ENCODE peak calls at places on chromosomes 7 and 10, in five cellular contexts. One of them, this sample, is unnamed.

GRCh38 chr7:158821173-158822021 is 7.9 kb downstream of the ESYT2 start:
- DNase-seq in nephron progenitor cell: no peak
- DNase-seq in RPMI7951: peak
- DNase-seq in left ventricle myocardium inferior: no peak
- DNase-seq in fibroblast of the aortic adventitia: peak
- DNase-seq in this sample: no peak

GRCh38 chr7:51219261-51219988 is 97.2 kb downstream of the COBL start:
- DNase-seq in nephron progenitor cell: peak
- DNase-seq in RPMI7951: no peak
- DNase-seq in left ventricle myocardium inferior: no peak
- DNase-seq in fibroblast of the aortic adventitia: no peak
- DNase-seq in this sample: no peak

GRCh38 chr10:32266979-32267378 is 80.0 kb downstream of the EPC1 start:
- DNase-seq in nephron progenitor cell: no peak
- DNase-seq in RPMI7951: no peak
- DNase-seq in left ventricle myocardium inferior: no peak
- DNase-seq in fibroblast of the aortic adventitia: no peak
- DNase-seq in this sample: no peak

GRCh38 chr10:66322777-66323176 is 603.1 kb upstream of the LRRTM3 start:
- DNase-seq in nephron progenitor cell: no peak
- DNase-seq in RPMI7951: no peak
- DNase-seq in left ventricle myocardium inferior: no peak
- DNase-seq in fibroblast of the aortic adventitia: no peak
- DNase-seq in this sample: no peak

GRCh38 chr7:128419262-128419661 is 9.5 kb upstream of the IMPDH1 start:
- DNase-seq in nephron progenitor cell: no peak
- DNase-seq in RPMI7951: no peak
- DNase-seq in left ventricle myocardium inferior: no peak
- DNase-seq in fibroblast of the aortic adventitia: no peak
- DNase-seq in this sample: no peak

GRCh38 chr10:79022565-79023488 is 45.9 kb upstream of the ZMIZ1 start:
- DNase-seq in nephron progenitor cell: peak
- DNase-seq in RPMI7951: peak
- DNase-seq in left ventricle myocardium inferior: peak
- DNase-seq in fibroblast of the aortic adventitia: no peak
- DNase-seq in this sample: peak

GRCh38 chr7:88310950-88311674 is 4.4 kb upstream of the STEAP4 start:
- DNase-seq in nephron progenitor cell: no peak
- DNase-seq in RPMI7951: no peak
- DNase-seq in left ventricle myocardium inferior: no peak
- DNase-seq in fibroblast of the aortic adventitia: no peak
- DNase-seq in this sample: no peak

GRCh38 chr7:101308245-101309085 is 13.1 kb downstream of the IFT22 start:
- DNase-seq in nephron progenitor cell: peak
- DNase-seq in RPMI7951: peak
- DNase-seq in left ventricle myocardium inferior: no peak
- DNase-seq in fibroblast of the aortic adventitia: peak
- DNase-seq in this sample: peak

GRCh38 chr10:29753283-29753682 is 118.5 kb upstream of the SVIL start:
- DNase-seq in nephron progenitor cell: no peak
- DNase-seq in RPMI7951: no peak
- DNase-seq in left ventricle myocardium inferior: no peak
- DNase-seq in fibroblast of the aortic adventitia: no peak
- DNase-seq in this sample: no peak

GRCh38 chr10:22599636-22600228 is 114.6 kb downstream of the PIP4K2A start:
- DNase-seq in nephron progenitor cell: no peak
- DNase-seq in RPMI7951: no peak
- DNase-seq in left ventricle myocardium inferior: no peak
- DNase-seq in fibroblast of the aortic adventitia: no peak
- DNase-seq in this sample: no peak

GRCh38 chr10:28047061-28047460 is 48.2 kb upstream of the ODAD2 start:
- DNase-seq in nephron progenitor cell: no peak
- DNase-seq in RPMI7951: no peak
- DNase-seq in left ventricle myocardium inferior: no peak
- DNase-seq in fibroblast of the aortic adventitia: no peak
- DNase-seq in this sample: no peak

GRCh38 chr10:132685121-132685891 is 100.6 kb downstream of the NKX6-2 start:
- DNase-seq in nephron progenitor cell: no peak
- DNase-seq in RPMI7951: peak
- DNase-seq in left ventricle myocardium inferior: peak
- DNase-seq in fibroblast of the aortic adventitia: peak
- DNase-seq in this sample: peak

GRCh38 chr7:134454277-134454676 is 4.6 kb downstream of the AKR1B1 start:
- DNase-seq in nephron progenitor cell: no peak
- DNase-seq in RPMI7951: no peak
- DNase-seq in left ventricle myocardium inferior: no peak
- DNase-seq in fibroblast of the aortic adventitia: no peak
- DNase-seq in this sample: no peak

GRCh38 chr10:58511765-58512469 is 755 bp upstream of the BICC1 start:
- DNase-seq in nephron progenitor cell: peak
- DNase-seq in RPMI7951: no peak
- DNase-seq in left ventricle myocardium inferior: peak
- DNase-seq in fibroblast of the aortic adventitia: peak
- DNase-seq in this sample: no peak

GRCh38 chr7:143015102-143015501 is 11.8 kb downstream of the OR9A2 start:
- DNase-seq in nephron progenitor cell: no peak
- DNase-seq in RPMI7951: no peak
- DNase-seq in left ventricle myocardium inferior: no peak
- DNase-seq in fibroblast of the aortic adventitia: no peak
- DNase-seq in this sample: no peak

GRCh38 chr10:74586088-74586585 is 240.3 kb upstream of the KAT6B start:
- DNase-seq in nephron progenitor cell: no peak
- DNase-seq in RPMI7951: peak
- DNase-seq in left ventricle myocardium inferior: no peak
- DNase-seq in fibroblast of the aortic adventitia: no peak
- DNase-seq in this sample: no peak

This sample was measured in lower lobe of right lung.